ENCODE peak calls at places on chromosomes 13 and 19, in five cellular contexts. L is A549, C is trophoblast cell, A is DND-41, Q is neural progenitor cell. D is an unnamed sample.

GRCh38 chr13:95296326-95296939 is 4.8 kb downstream of the ABCC4 start:
- DNase-seq in A (no peak), Q (peak; percentile 65), C (peak; percentile 19), L (peak; percentile 49), D (no peak)

GRCh38 chr19:29537601-29538000 is 11.8 kb downstream of the VSTM2B start:
- DNase-seq in A (no peak), C (no peak), L (no peak), Q (no peak), D (no peak)

GRCh38 chr19:3178377-3178972 is at the start of gene S1PR4:
- DNase-seq in Q (no peak), A (peak; percentile 81), L (no peak), C (no peak), D (peak; percentile 55)

GRCh38 chr13:29892149-29892548 is 41.7 kb upstream of the UBL3 start:
- DNase-seq in C (no peak), Q (no peak), L (no peak), A (no peak), D (no peak)

GRCh38 chr19:37991176-37991835 is 84.3 kb downstream of the SIPA1L3 start:
- DNase-seq in A (no peak), C (peak; percentile 35), L (no peak), Q (no peak), D (no peak)

GRCh38 chr13:48853381-48854102 is 122.2 kb upstream of the FNDC3A start:
- DNase-seq in L (no peak), A (no peak), Q (no peak), C (no peak), D (peak; percentile 36)

GRCh38 chr19:3699071-3699740 is 1.1 kb downstream of the PIP5K1C start:
- DNase-seq in A (peak; percentile 49), Q (peak; percentile 39), C (no peak), L (no peak), D (no peak)

GRCh38 chr19:18156841-18157464 is 4.0 kb downstream of the PIK3R2 start:
- DNase-seq in Q (no peak), L (peak; percentile 62), C (no peak), A (no peak), D (no peak)

GRCh38 chr19:3095375-3096191 is 1.4 kb downstream of the GNA11 start:
- DNase-seq in A (peak; percentile 36), C (peak; percentile 23), Q (peak; percentile 88), L (no peak), D (no peak)

GRCh38 chr19:18588611-18589379 is at the start of gene REX1BD:
- DNase-seq in Q (peak; percentile 92), C (peak; percentile 71), A (peak; percentile 95), L (no peak), D (peak; percentile 97)

GRCh38 chr13:50227356-50227755 is 212.1 kb downstream of the KCNRG start:
- DNase-seq in C (no peak), Q (no peak), A (no peak), L (no peak), D (peak; percentile 68)

GRCh38 chr19:1758231-1758577 is 4.9 kb downstream of the ONECUT3 start:
- DNase-seq in A (no peak), L (no peak), Q (no peak), C (no peak), D (no peak)

GRCh38 chr13:111282425-111282824 is 38.0 kb upstream of the TEX29 start:
- DNase-seq in A (no peak), C (no peak), L (no peak), Q (no peak), D (no peak)

GRCh38 chr13:105974380-105974779 is 561.1 kb downstream of the EFNB2 start:
- DNase-seq in A (no peak), L (no peak), Q (no peak), C (no peak), D (no peak)

GRCh38 chr19:37988758-37989635 is 82.0 kb downstream of the SIPA1L3 start:
- DNase-seq in Q (peak; percentile 57), L (no peak), A (no peak), C (no peak), D (no peak)

GRCh38 chr13:26011996-26012688 is 39.7 kb downstream of the SHISA2 start:
- DNase-seq in A (no peak), L (no peak), C (no peak), Q (no peak), D (no peak)

GRCh38 chr19:31825134-31826094 is 476.2 kb upstream of the TSHZ3 start:
- DNase-seq in Q (no peak), C (no peak), L (no peak), A (no peak), D (no peak)

GRCh38 chr19:5145521-5146511 is 176.9 kb downstream of the KDM4B start:
- DNase-seq in A (no peak), L (no peak), Q (no peak), C (no peak), D (no peak)

GRCh38 chr19:49425922-49426592 is 869 bp downstream of the GFY start:
- DNase-seq in C (no peak), L (no peak), Q (peak; percentile 81), A (no peak), D (peak; percentile 88)

GRCh38 chr19:13154911-13155471 is 4.8 kb downstream of the IER2 start:
- DNase-seq in L (no peak), Q (peak; percentile 90), C (peak; percentile 96), A (peak; percentile 62), D (peak; percentile 50)

GRCh38 chr13:81247711-81248110 is 906.8 kb upstream of the SPRY2 start:
- DNase-seq in Q (no peak), A (no peak), C (no peak), L (no peak), D (no peak)

GRCh38 chr19:4967738-4968461 is 1.0 kb upstream of the KDM4B start:
- DNase-seq in A (no peak), L (no peak), Q (peak; percentile 27), C (peak; percentile 92), D (peak; percentile 47)

GRCh38 chr19:3304871-3305423 is 61.4 kb upstream of the NFIC start:
- DNase-seq in Q (peak; percentile 83), L (peak; percentile 62), A (peak; percentile 84), C (peak; percentile 60), D (peak; percentile 91)

GRCh38 chr19:21789761-21790160 is 22.4 kb upstream of the ZNF100 start:
- DNase-seq in C (no peak), Q (no peak), L (no peak), A (no peak), D (no peak)

GRCh38 chr13:95684463-95684862 is 7.5 kb downstream of the DNAJC3 start:
- DNase-seq in L (no peak), Q (no peak), C (no peak), A (no peak), D (no peak)

GRCh38 chr19:29675650-29676186 is 10.5 kb downstream of the PLEKHF1 start:
- DNase-seq in A (no peak), L (no peak), C (no peak), Q (no peak), D (no peak)

DNA sequence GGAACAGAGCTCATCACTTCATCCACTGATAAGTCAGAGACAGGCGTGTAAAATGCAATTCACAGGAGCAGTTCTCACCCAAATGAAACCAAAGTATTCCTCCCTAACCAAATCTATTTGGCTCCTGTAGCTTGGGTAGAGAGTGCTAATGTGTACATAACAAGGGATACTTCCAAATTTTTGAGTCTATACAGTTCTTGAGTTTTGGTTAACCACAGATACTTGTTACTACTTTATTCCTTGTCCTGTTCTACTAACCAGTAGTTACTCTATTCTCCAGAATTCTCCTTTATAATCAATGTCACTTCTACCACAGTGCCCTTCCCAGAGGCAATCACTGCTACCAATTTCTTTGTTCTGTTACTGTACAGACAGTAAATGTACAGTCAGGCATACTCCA is 57.3 kb downstream of the ELF1 start:
- DNase-seq in A (no peak), C (no peak), L (no peak), Q (no peak), D (no peak)
- H3K4me2 ChIP-seq in A (no peak overlapping the region), C (no peak overlapping the region), L (no peak overlapping the region), Q (no peak overlapping the region), D (peak overlapping the region; percentile 80)

GRCh38 chr13:38012096-38012495 is 142.5 kb upstream of the TRPC4 start:
- DNase-seq in L (no peak), C (no peak), Q (no peak), A (no peak), D (no peak)
- H3K4me2 ChIP-seq in L (no peak overlapping the region), C (no peak overlapping the region), Q (no peak overlapping the region), A (no peak overlapping the region), D (no peak overlapping the region)

DNA sequence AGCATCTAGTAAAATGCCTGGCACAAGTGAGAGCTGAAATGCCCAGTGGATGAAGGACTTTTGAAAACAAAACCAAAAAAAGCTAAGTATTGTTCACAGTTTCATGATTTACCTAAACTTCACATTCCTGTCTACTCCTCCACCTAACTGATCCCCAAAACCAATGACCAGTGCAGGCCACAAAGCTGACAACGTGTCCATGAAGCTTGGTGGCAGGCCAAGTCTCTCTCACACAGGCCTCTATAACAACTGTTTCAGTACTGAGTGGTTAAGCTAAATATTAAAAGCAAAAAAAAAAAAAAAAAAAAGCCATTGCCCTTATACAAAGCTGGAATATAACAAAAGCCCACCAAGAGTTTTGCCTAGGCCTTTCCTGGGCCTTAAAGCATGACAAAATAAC is 36.4 kb downstream of the STK24 start:
- DNase-seq in A (no peak), Q (no peak), C (no peak), L (no peak), D (no peak)
- H3K4me2 ChIP-seq in A (no peak overlapping the region), Q (no peak overlapping the region), C (no peak overlapping the region), L (no peak overlapping the region), D (no peak overlapping the region)

GRCh38 chr13:113535381-113535781 is 44.9 kb upstream of the DCUN1D2 start:
- DNase-seq in Q (no peak), C (no peak), A (no peak), L (no peak), D (no peak)

GRCh38 chr13:113532156-113532806 is 41.8 kb upstream of the DCUN1D2 start:
- DNase-seq in L (no peak), A (no peak), Q (no peak), C (peak; percentile 41), D (no peak)

GRCh38 chr13:113534236-113534860 is 43.8 kb upstream of the DCUN1D2 start:
- DNase-seq in A (no peak), Q (no peak), C (no peak), L (no peak), D (no peak)

GRCh38 chr13:113531041-113531873 is 40.7 kb upstream of the DCUN1D2 start:
- DNase-seq in Q (no peak), L (no peak), A (no peak), C (no peak), D (no peak)

GRCh38 chr13:113533441-113533840 is 42.9 kb upstream of the DCUN1D2 start:
- DNase-seq in A (no peak), Q (no peak), L (no peak), C (peak; percentile 98), D (no peak)
- H3K4me2 ChIP-seq in A (no peak overlapping the region), Q (no peak overlapping the region), L (no peak overlapping the region), C (peak overlapping the region; percentile 54), D (no peak overlapping the region)

GRCh38 chr13:22235950-22236290 is 565.0 kb downstream of the FGF9 start:
- DNase-seq in A (no peak), L (no peak), Q (peak; percentile 58), C (no peak), D (no peak)
- H3K4me2 ChIP-seq in A (no peak overlapping the region), L (no peak overlapping the region), Q (peak overlapping the region; percentile 30), C (no peak overlapping the region), D (no peak overlapping the region)

DNA sequence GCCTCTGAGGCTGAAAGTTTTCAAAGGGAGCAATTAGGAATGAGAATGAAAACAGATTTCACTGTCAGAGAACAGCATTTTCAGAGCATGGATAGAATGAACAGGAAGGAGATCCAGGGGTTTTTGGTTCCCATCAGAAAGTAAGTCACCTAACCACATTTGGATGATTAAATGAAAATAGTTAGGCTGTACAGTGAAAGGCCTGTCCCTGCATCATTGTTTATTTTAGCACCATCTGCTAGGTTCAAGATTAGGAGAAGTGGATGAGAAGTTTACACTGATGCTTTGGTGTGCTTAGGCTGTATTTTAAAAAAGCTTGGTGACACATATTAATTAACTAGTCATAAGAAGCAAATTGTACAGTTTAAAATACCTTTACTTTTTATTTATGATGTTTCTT is 60.8 kb downstream of the EDNRB start:
- DNase-seq in Q (no peak), A (no peak), C (no peak), L (no peak), D (no peak)
- H3K4me2 ChIP-seq in Q (peak overlapping the region; percentile 54), A (no peak overlapping the region), C (no peak overlapping the region), L (no peak overlapping the region), D (no peak overlapping the region)

D was measured in Karpas-422.